ENCODE peak calls at places on chromosomes 13 and 19, in five cellular contexts. B, M, C, S and T are unnamed samples.
A peak's percentile ranks its signal among the peaks of the same experiment; 100 is the strongest.

GRCh38 chr13:33590936-33591335 is 227.0 kb upstream of the RFC3 start:
- DNase-seq in B (no peak), M (no peak), C (no peak), S (no peak), T (no peak)

GRCh38 chr13:81381560-81381959 is 1040.6 kb upstream of the SPRY2 start:
- DNase-seq in B (no peak), M (no peak), C (no peak), S (no peak), T (no peak)

GRCh38 chr13:101231751-101232428 is 184.4 kb downstream of the NALCN start:
- DNase-seq in B (no peak), M (no peak), C (no peak), S (no peak), T (no peak)

GRCh38 chr13:100280681-100281080 is 191.8 kb downstream of the PCCA start:
- DNase-seq in B (no peak), M (no peak), C (no peak), S (no peak), T (no peak)

GRCh38 chr19:53308339-53308811 is 25.2 kb upstream of the ZNF845 start:
- DNase-seq in B (peak; percentile 61), M (peak; percentile 90), C (no peak), S (peak; percentile 67), T (no peak)

GRCh38 chr19:43518051-43518450 is 8.9 kb downstream of the ETHE1 start:
- DNase-seq in B (no peak), M (no peak), C (no peak), S (no peak), T (no peak)

GRCh38 chr13:42047561-42048322 is 706 bp upstream of the DGKH start:
- DNase-seq in B (peak; percentile 45), M (peak; percentile 82), C (peak; percentile 66), S (peak; percentile 79), T (peak; percentile 83)

GRCh38 chr13:24075137-24075975 is 85.2 kb upstream of the SPATA13 start:
- DNase-seq in B (no peak), M (no peak), C (peak; percentile 69), S (no peak), T (no peak)

GRCh38 chr19:6674868-6675305 is 4.9 kb upstream of the TNFSF14 start:
- DNase-seq in B (peak; percentile 92), M (peak; percentile 87), C (peak; percentile 87), S (peak; percentile 62), T (peak; percentile 91)

GRCh38 chr13:35524192-35524591 is 47.7 kb upstream of the MAB21L1 start:
- DNase-seq in B (no peak), M (no peak), C (no peak), S (no peak), T (no peak)

GRCh38 chr13:40589285-40590109 is 76.9 kb downstream of the FOXO1 start:
- DNase-seq in B (no peak), M (no peak), C (peak; percentile 53), S (peak; percentile 38), T (no peak)

GRCh38 chr13:97235549-97236206 is 13.5 kb downstream of the MBNL2 start:
- DNase-seq in B (no peak), M (no peak), C (no peak), S (no peak), T (no peak)

GRCh38 chr19:1251233-1251502 is 2.8 kb downstream of the MIDN start:
- DNase-seq in B (peak; percentile 83), M (no peak), C (peak; percentile 51), S (peak; percentile 60), T (no peak)

GRCh38 chr13:64333888-64334287 is 2896.2 kb downstream of the PCDH9 start:
- DNase-seq in B (no peak), M (no peak), C (no peak), S (peak; percentile 68), T (no peak)

GRCh38 chr19:18713550-18714117 is 30.2 kb downstream of the CRTC1 start:
- DNase-seq in B (no peak), M (no peak), C (no peak), S (no peak), T (no peak)

GRCh38 chr13:108494991-108495661 is 134.3 kb upstream of the MYO16 start:
- DNase-seq in B (no peak), M (peak; percentile 69), C (no peak), S (peak; percentile 58), T (no peak)

GRCh38 chr13:37741536-37741935 is 128.0 kb downstream of the TRPC4 start:
- DNase-seq in B (no peak), M (no peak), C (no peak), S (no peak), T (no peak)

GRCh38 chr13:33870046-33870668 is 52.2 kb downstream of the RFC3 start:
- DNase-seq in B (no peak), M (no peak), C (no peak), S (no peak), T (no peak)

GRCh38 chr19:2538096-2538757 is 62.3 kb downstream of the GADD45B start:
- DNase-seq in B (no peak), M (no peak), C (no peak), S (no peak), T (no peak)

GRCh38 chr13:87497426-87497825 is 173.7 kb upstream of the SLITRK5 start:
- DNase-seq in B (no peak), M (no peak), C (no peak), S (no peak), T (no peak)

GRCh38 chr13:105083986-105084385 is 1451.5 kb downstream of the EFNB2 start:
- DNase-seq in B (no peak), M (no peak), C (no peak), S (no peak), T (no peak)

GRCh38 chr19:32719611-32720059 is at the start of gene TDRD12:
- DNase-seq in B (no peak), M (peak; percentile 75), C (no peak), S (no peak), T (peak; percentile 64)

GRCh38 chr19:37251308-37252229 is 33.6 kb downstream of the ZNF383 start:
- DNase-seq in B (no peak), M (no peak), C (peak; percentile 16), S (no peak), T (peak; percentile 94)

GRCh38 chr19:5143471-5144411 is 174.8 kb downstream of the KDM4B start:
- DNase-seq in B (peak; percentile 47), M (no peak), C (no peak), S (no peak), T (peak; percentile 76)

GRCh38 chr13:34458756-34459462 is 483.2 kb upstream of the NBEA start:
- DNase-seq in B (no peak), M (no peak), C (no peak), S (no peak), T (no peak)

GRCh38 chr19:44653977-44654784 is 10.5 kb downstream of the PVR start:
- DNase-seq in B (peak; percentile 65), M (peak; percentile 89), C (peak; percentile 48), S (peak; percentile 80), T (peak; percentile 89)

GRCh38 chr19:50496189-50497029 is 14.6 kb downstream of the JOSD2 start:
- DNase-seq in B (no peak), M (peak; percentile 77), C (no peak), S (peak; percentile 81), T (peak; percentile 53)

GRCh38 chr13:29521336-29521735 is 74.2 kb downstream of the SLC7A1 start:
- DNase-seq in B (no peak), M (no peak), C (no peak), S (no peak), T (no peak)
- H3K9ac ChIP-seq in B (no peak overlapping the region), M (no peak overlapping the region), C (no peak overlapping the region), S (no peak overlapping the region), T (no peak overlapping the region)

DNA sequence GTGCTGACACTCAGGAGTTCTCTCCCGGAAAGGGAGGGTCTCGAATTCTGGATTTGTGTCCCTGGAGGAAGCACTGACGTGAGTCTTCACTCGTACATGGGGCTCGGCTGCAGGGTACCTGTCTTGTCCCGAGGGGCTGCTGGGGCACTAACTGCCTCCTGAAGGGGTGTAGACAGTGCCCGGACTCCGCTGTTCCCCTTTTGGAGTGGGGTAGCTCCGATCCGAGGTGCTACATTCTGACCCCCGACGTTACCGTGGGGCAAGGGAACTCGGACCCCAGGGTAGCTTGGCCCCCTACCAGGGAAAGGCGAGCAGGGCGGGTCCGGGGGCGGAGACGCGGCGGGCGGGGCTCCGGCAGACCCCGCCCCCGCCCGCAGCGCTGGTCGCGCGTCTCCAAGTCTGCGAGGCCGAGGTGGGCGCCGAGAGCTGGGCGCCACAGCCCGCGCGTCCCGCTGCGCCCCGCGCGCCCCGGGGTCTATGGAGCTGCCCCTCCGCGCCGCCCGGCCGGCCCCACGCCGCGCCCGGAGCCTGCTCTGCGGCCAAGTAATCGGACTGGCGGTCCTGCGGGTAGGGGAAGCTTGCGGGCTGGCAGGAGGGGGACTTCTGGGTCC is at the start of gene NPAS1:
- DNase-seq in B (no peak), M (peak; percentile 85), C (no peak), S (peak; percentile 63), T (no peak)
- H3K4me3 ChIP-seq in B (no peak within 1 kb of the TSS), M (no peak within 1 kb of the TSS), C (peak within 1 kb of the TSS; percentile 27), S (peak within 1 kb of the TSS; percentile 44), T (no peak within 1 kb of the TSS)

DNA sequence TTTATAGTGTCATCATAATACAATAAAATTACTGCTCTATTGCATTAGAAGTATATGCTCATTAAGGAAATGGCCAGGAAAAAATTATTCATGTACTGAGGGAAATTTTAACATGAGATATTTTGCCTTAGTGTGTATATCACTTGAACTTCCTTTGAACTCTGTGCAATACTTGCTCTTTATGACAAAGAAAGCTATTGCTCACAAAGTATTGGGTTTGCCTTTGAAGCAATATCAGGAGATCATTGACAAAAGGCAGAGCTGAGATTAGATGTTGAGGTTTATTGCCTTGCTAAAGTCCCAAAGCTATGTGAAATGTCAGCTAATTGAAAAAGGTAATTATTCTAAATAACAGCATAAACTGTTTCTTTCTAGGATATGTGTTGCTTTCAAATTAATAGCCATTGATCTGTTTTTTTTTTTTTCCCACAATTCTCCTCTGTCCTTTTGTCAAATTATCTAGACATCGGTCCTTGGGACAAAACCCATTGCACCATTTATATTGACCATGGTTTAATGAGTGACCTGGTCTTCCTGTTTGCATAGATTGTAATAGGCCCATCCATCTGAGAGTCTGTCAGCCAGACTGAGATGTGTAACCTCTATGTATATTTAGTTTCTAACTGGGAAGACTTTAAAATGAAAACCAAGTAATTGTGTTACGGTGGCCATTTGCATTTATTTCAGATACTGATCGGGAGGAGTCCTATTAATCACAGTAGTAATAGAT is 752.7 kb upstream of the GPC6 start:
- DNase-seq in B (no peak), M (no peak), C (no peak), S (no peak), T (no peak)
- H3K9ac ChIP-seq in B (no peak overlapping the region), M (no peak overlapping the region), C (no peak overlapping the region), S (no peak overlapping the region), T (no peak overlapping the region)

GRCh38 chr19:12270854-12271253 is 23.8 kb downstream of the ZNF44 start:
- DNase-seq in B (no peak), M (no peak), C (no peak), S (no peak), T (no peak)

GRCh38 chr19:12272980-12273901 is 21.4 kb downstream of the ZNF44 start:
- DNase-seq in B (no peak), M (no peak), C (no peak), S (no peak), T (no peak)

GRCh38 chr19:12272386-12272785 is 22.3 kb downstream of the ZNF44 start:
- DNase-seq in B (no peak), M (no peak), C (no peak), S (no peak), T (no peak)
- H3K4me3 ChIP-seq in B (no peak overlapping the region), M (peak overlapping the region; percentile 71), C (no peak overlapping the region), S (no peak overlapping the region), T (peak overlapping the region; percentile 4)